ENCODE peak calls at places on chromosome 4, in five cellular contexts. One of them, this sample, is unnamed.

GRCh38 chr4:22483551-22483981 is 32.3 kb downstream of the ADGRA3 start:
- DNase-seq in substantia nigra: no peak
- DNase-seq in naive thymus-derived CD4-positive, alpha-beta T cell: no peak
- DNase-seq in T-cell: no peak
- DNase-seq in fibroblast of the conjunctiva: peak
- DNase-seq in this sample: no peak

GRCh38 chr4:180784940-180785339 is 1458.3 kb upstream of the TENM3 start:
- DNase-seq in substantia nigra: no peak
- DNase-seq in naive thymus-derived CD4-positive, alpha-beta T cell: no peak
- DNase-seq in T-cell: no peak
- DNase-seq in fibroblast of the conjunctiva: no peak
- DNase-seq in this sample: no peak

GRCh38 chr4:150001815-150002214 is 76.4 kb upstream of the DCLK2 start:
- DNase-seq in substantia nigra: no peak
- DNase-seq in naive thymus-derived CD4-positive, alpha-beta T cell: no peak
- DNase-seq in T-cell: no peak
- DNase-seq in fibroblast of the conjunctiva: no peak
- DNase-seq in this sample: no peak

GRCh38 chr4:123856689-123857545 is 460.3 kb downstream of the SPRY1 start:
- DNase-seq in substantia nigra: no peak
- DNase-seq in naive thymus-derived CD4-positive, alpha-beta T cell: no peak
- DNase-seq in T-cell: no peak
- DNase-seq in fibroblast of the conjunctiva: no peak
- DNase-seq in this sample: peak

GRCh38 chr4:121119715-121120114 is 44.4 kb downstream of the TNIP3 start:
- DNase-seq in substantia nigra: no peak
- DNase-seq in naive thymus-derived CD4-positive, alpha-beta T cell: no peak
- DNase-seq in T-cell: no peak
- DNase-seq in fibroblast of the conjunctiva: no peak
- DNase-seq in this sample: no peak

GRCh38 chr4:133513891-133514290 is 364.8 kb downstream of the PCDH10 start:
- DNase-seq in substantia nigra: no peak
- DNase-seq in naive thymus-derived CD4-positive, alpha-beta T cell: no peak
- DNase-seq in T-cell: no peak
- DNase-seq in fibroblast of the conjunctiva: no peak
- DNase-seq in this sample: no peak

GRCh38 chr4:51932261-51932660 is 87.9 kb downstream of the LRRC66 start:
- DNase-seq in substantia nigra: no peak
- DNase-seq in naive thymus-derived CD4-positive, alpha-beta T cell: no peak
- DNase-seq in T-cell: no peak
- DNase-seq in fibroblast of the conjunctiva: no peak
- DNase-seq in this sample: no peak

GRCh38 chr4:148831945-148832344 is 389.7 kb upstream of the NR3C2 start:
- DNase-seq in substantia nigra: no peak
- DNase-seq in naive thymus-derived CD4-positive, alpha-beta T cell: no peak
- DNase-seq in T-cell: no peak
- DNase-seq in fibroblast of the conjunctiva: peak
- DNase-seq in this sample: no peak

GRCh38 chr4:95114521-95114920 is 356.8 kb downstream of the BMPR1B start:
- DNase-seq in substantia nigra: no peak
- DNase-seq in naive thymus-derived CD4-positive, alpha-beta T cell: no peak
- DNase-seq in T-cell: no peak
- DNase-seq in fibroblast of the conjunctiva: no peak
- DNase-seq in this sample: no peak

GRCh38 chr4:102344520-102344954 is 745 bp downstream of the SLC39A8 start:
- DNase-seq in substantia nigra: peak
- DNase-seq in naive thymus-derived CD4-positive, alpha-beta T cell: no peak
- DNase-seq in T-cell: peak
- DNase-seq in fibroblast of the conjunctiva: no peak
- DNase-seq in this sample: peak

GRCh38 chr4:17142232-17142711 is 243.8 kb upstream of the LDB2 start:
- DNase-seq in substantia nigra: no peak
- DNase-seq in naive thymus-derived CD4-positive, alpha-beta T cell: no peak
- DNase-seq in T-cell: no peak
- DNase-seq in fibroblast of the conjunctiva: peak
- DNase-seq in this sample: peak

GRCh38 chr4:182478475-182478874 is 235.3 kb downstream of the TENM3 start:
- DNase-seq in substantia nigra: no peak
- DNase-seq in naive thymus-derived CD4-positive, alpha-beta T cell: peak
- DNase-seq in T-cell: no peak
- DNase-seq in fibroblast of the conjunctiva: peak
- DNase-seq in this sample: peak

GRCh38 chr4:138915725-138916124 is 99.9 kb upstream of the NOCT start:
- DNase-seq in substantia nigra: no peak
- DNase-seq in naive thymus-derived CD4-positive, alpha-beta T cell: no peak
- DNase-seq in T-cell: no peak
- DNase-seq in fibroblast of the conjunctiva: no peak
- DNase-seq in this sample: no peak

GRCh38 chr4:60463846-60464502 is 736.2 kb upstream of the ADGRL3 start:
- DNase-seq in substantia nigra: no peak
- DNase-seq in naive thymus-derived CD4-positive, alpha-beta T cell: no peak
- DNase-seq in T-cell: no peak
- DNase-seq in fibroblast of the conjunctiva: no peak
- DNase-seq in this sample: no peak

This sample was measured in putamen.